ENCODE peak calls at places on chromosomes 2 and 18, in eight cellular contexts. Z is adrenal gland, A is ovary, R is thoracic aorta, U is GM12878, O is epithelial cell of proximal tubule, P is BJ, K is colonic mucosa. B is an unnamed sample.
A peak's percentile ranks its signal among the peaks of the same experiment; 100 is the strongest.

GRCh38 chr2:138503087-138503442 is 1.5 kb downstream of the SPOPL start:
- DNase-seq in Z (no peak), A (no peak), R (no peak), U (no peak), O (no peak), P (no peak), K (no peak), B (no peak)

GRCh38 chr2:122908134-122908533 is 1117.0 kb upstream of the CNTNAP5 start:
- DNase-seq in Z (no peak), A (no peak), R (no peak), U (no peak), O (no peak), P (no peak), K (no peak), B (no peak)

GRCh38 chr2:201580486-201580885 is 62.8 kb downstream of the TMEM237 start:
- DNase-seq in Z (no peak), A (no peak), R (no peak), U (no peak), O (no peak), P (peak; percentile 59), K (no peak), B (no peak)

GRCh38 chr18:499351-500229 is 911 bp downstream of the COLEC12 start:
- DNase-seq in Z (no peak), A (peak; percentile 30), R (no peak), U (no peak), O (no peak), P (peak; percentile 58), K (no peak), B (no peak)

GRCh38 chr18:53426656-53427055 is 797.8 kb downstream of the MBD2 start:
- DNase-seq in Z (no peak), A (no peak), R (no peak), U (no peak), O (no peak), P (no peak), K (no peak), B (no peak)

GRCh38 chr2:102782916-102783315 is 21.1 kb downstream of the TMEM182 start:
- DNase-seq in Z (no peak), A (no peak), R (no peak), U (no peak), O (no peak), P (no peak), K (no peak), B (no peak)

GRCh38 chr2:231691251-231691772 is 17.0 kb upstream of the PTMA start:
- DNase-seq in Z (no peak), A (no peak), R (no peak), U (no peak), O (no peak), P (no peak), K (no peak), B (no peak)

GRCh38 chr2:217710218-217710565 is 292.6 kb downstream of the TNS1 start:
- DNase-seq in Z (no peak), A (no peak), R (no peak), U (no peak), O (no peak), P (peak; percentile 91), K (no peak), B (no peak)

GRCh38 chr2:138572318-138572717 is 70.7 kb downstream of the SPOPL start:
- DNase-seq in Z (no peak), A (no peak), R (no peak), U (no peak), O (no peak), P (no peak), K (no peak), B (no peak)

GRCh38 chr18:62131305-62131909 is 55.4 kb downstream of the PIGN start:
- DNase-seq in Z (peak; percentile 48), A (peak; percentile 35), R (no peak), U (peak; percentile 7), O (peak; percentile 4), P (peak; percentile 4), K (peak; percentile 65), B (no peak)

GRCh38 chr2:1305357-1305756 is 107.9 kb upstream of the TPO start:
- DNase-seq in Z (no peak), A (no peak), R (no peak), U (no peak), O (no peak), P (no peak), K (no peak), B (no peak)

GRCh38 chr2:1306687-1307516 is 106.4 kb upstream of the TPO start:
- DNase-seq in Z (no peak), A (no peak), R (no peak), U (no peak), O (no peak), P (no peak), K (no peak), B (no peak)

GRCh38 chr2:1309507-1309906 is 103.8 kb upstream of the TPO start:
- DNase-seq in Z (no peak), A (no peak), R (no peak), U (no peak), O (no peak), P (no peak), K (no peak), B (no peak)

GRCh38 chr2:1307670-1308069 is 105.6 kb upstream of the TPO start:
- DNase-seq in Z (no peak), A (no peak), R (no peak), U (no peak), O (no peak), P (no peak), K (no peak), B (no peak)

DNA sequence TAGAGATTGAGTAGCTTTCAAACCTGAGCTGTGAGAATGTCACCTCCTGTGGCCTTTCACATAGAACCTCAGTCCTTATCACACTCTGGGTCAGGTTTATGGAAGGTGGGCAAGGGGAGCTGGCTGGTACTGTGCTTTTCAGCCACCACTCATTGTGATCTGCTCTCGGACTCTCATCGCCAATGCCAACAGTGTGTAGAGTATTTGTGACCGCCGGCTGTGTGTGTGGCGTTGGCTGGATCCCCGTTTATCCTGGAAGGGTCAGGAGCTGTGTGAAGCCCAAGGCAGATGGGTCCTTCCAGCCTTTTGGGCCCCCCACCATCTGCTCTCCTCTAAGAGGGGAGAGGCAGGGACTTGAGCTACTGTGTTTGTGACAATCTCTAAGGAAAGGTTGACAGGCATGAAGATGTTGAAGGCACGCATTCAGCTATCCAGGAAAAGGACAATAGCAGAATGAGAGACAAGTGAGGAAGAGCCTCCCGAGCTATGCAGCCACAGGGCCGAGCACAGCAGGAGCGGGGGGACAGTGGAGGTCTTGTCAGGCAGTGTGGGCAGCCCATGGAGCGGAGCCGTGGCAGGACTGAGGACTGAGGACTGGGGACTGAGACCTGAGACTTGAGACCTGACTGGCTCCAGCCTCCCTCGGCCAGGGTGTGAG is 107.1 kb upstream of the TPO start:
- DNase-seq in Z (no peak), A (no peak), R (no peak), U (no peak), O (no peak), P (no peak), K (no peak), B (no peak)
- H3K4me3 ChIP-seq in Z (no peak overlapping the region), A (no peak overlapping the region), R (no peak overlapping the region), U (no peak overlapping the region), O (no peak overlapping the region), P (no peak overlapping the region), K (no peak overlapping the region), B (no peak overlapping the region)

GRCh38 chr2:100214265-100214961 is 72.0 kb upstream of the AFF3 start:
- DNase-seq in Z (no peak), A (no peak), R (no peak), U (no peak), O (no peak), P (no peak), K (no peak), B (no peak)
- H3K4me3 ChIP-seq in Z (no peak overlapping the region), A (no peak overlapping the region), R (no peak overlapping the region), U (no peak overlapping the region), O (no peak overlapping the region), P (no peak overlapping the region), K (no peak overlapping the region), B (no peak overlapping the region)

GRCh38 chr18:50307738-50308470 is 20.4 kb upstream of the CXXC1 start:
- DNase-seq in Z (peak; percentile 94), A (peak; percentile 89), R (peak; percentile 77), U (peak; percentile 73), O (peak; percentile 71), P (no peak), K (peak; percentile 94), B (peak; percentile 68)

GRCh38 chr18:50307400-50307737 is 19.9 kb upstream of the CXXC1 start:
- DNase-seq in Z (no peak), A (no peak), R (no peak), U (no peak), O (no peak), P (no peak), K (no peak), B (no peak)

GRCh38 chr18:50311573-50312106 is 24.1 kb upstream of the CXXC1 start:
- DNase-seq in Z (no peak), A (no peak), R (no peak), U (no peak), O (peak; percentile 39), P (no peak), K (no peak), B (no peak)

GRCh38 chr18:50310080-50310479 is 22.6 kb upstream of the CXXC1 start:
- DNase-seq in Z (no peak), A (no peak), R (no peak), U (no peak), O (no peak), P (no peak), K (no peak), B (no peak)

DNA sequence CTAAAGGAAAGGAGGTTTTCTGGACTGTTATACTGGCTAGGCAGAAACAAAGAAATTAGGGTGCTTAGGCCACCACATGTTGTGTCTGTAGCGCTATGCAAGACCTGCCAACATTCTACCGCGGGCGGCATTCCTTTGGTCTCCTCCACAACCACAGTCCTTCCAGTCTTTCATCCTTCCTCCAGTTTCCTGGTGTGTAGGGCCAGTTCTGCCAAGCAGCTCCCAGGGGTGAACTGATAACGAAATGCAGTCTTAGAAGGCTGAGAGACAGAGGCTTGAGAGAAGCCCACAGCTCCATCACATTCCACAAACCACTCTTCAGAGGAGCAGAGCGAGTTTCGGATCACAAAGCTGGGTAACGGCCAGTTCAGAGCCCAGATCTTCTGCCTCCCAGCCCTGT is 19.5 kb upstream of the CXXC1 start:
- DNase-seq in Z (no peak), A (no peak), R (no peak), U (no peak), O (no peak), P (no peak), K (no peak), B (no peak)
- H3K4me3 ChIP-seq in Z (no peak overlapping the region), A (peak overlapping the region; percentile 40), R (peak overlapping the region; percentile 70), U (peak overlapping the region; percentile 40), O (peak overlapping the region; percentile 69), P (no peak overlapping the region), K (no peak overlapping the region), B (no peak overlapping the region)

GRCh38 chr2:32442020-32442467 is 85.2 kb downstream of the BIRC6 start:
- DNase-seq in Z (no peak), A (no peak), R (no peak), U (no peak), O (peak; percentile 22), P (no peak), K (no peak), B (no peak)
- H3K4me3 ChIP-seq in Z (no peak overlapping the region), A (no peak overlapping the region), R (no peak overlapping the region), U (no peak overlapping the region), O (no peak overlapping the region), P (no peak overlapping the region), K (no peak overlapping the region), B (no peak overlapping the region)

GRCh38 chr2:199460808-199461454 is 3.2 kb upstream of the SATB2 start:
- DNase-seq in Z (no peak), A (no peak), R (no peak), U (no peak), O (no peak), P (no peak), K (no peak), B (no peak)
- H3K4me3 ChIP-seq in Z (no peak overlapping the region), A (no peak overlapping the region), R (no peak overlapping the region), U (no peak overlapping the region), O (peak overlapping the region; percentile 82), P (no peak overlapping the region), K (peak overlapping the region; percentile 79), B (no peak overlapping the region)

B was measured in esophagus squamous epithelium.